ENCODE peak calls at places on chromosomes 3 and 15, in seven cellular contexts. One of them, this sample, is unnamed.
A peak's percentile ranks its signal among the peaks of the same experiment; 100 is the strongest.

GRCh38 chr3:131140891-131141290 is 114.2 kb downstream of the NEK11 start:
- DNase-seq in PC-3: no peak
- DNase-seq in thoracic aorta: no peak
- DNase-seq in naive thymus-derived CD4-positive, alpha-beta T cell: no peak
- DNase-seq in GM23248: no peak
- DNase-seq in breast epithelium: no peak
- DNase-seq in Peyer's patch: no peak
- DNase-seq in this sample: no peak

GRCh38 chr15:69798481-69799315 is 299.0 kb downstream of the TLE3 start:
- DNase-seq in thoracic aorta: no peak
- DNase-seq in GM23248: peak; percentile 38
- DNase-seq in naive thymus-derived CD4-positive, alpha-beta T cell: no peak
- DNase-seq in PC-3: peak; percentile 65
- DNase-seq in Peyer's patch: peak; percentile 23
- DNase-seq in breast epithelium: no peak
- DNase-seq in this sample: no peak

GRCh38 chr3:14523792-14524191 is 16.4 kb downstream of the GRIP2 start:
- DNase-seq in PC-3: peak; percentile 35
- DNase-seq in GM23248: peak; percentile 25
- DNase-seq in breast epithelium: no peak
- DNase-seq in thoracic aorta: no peak
- DNase-seq in Peyer's patch: no peak
- DNase-seq in naive thymus-derived CD4-positive, alpha-beta T cell: no peak
- DNase-seq in this sample: no peak

GRCh38 chr3:39272191-39272590 is 7.6 kb downstream of the CX3CR1 start:
- DNase-seq in breast epithelium: no peak
- DNase-seq in GM23248: no peak
- DNase-seq in naive thymus-derived CD4-positive, alpha-beta T cell: no peak
- DNase-seq in PC-3: no peak
- DNase-seq in Peyer's patch: no peak
- DNase-seq in thoracic aorta: no peak
- DNase-seq in this sample: no peak

GRCh38 chr15:93105510-93105909 is 16.5 kb upstream of the RGMA start:
- DNase-seq in thoracic aorta: no peak
- DNase-seq in Peyer's patch: no peak
- DNase-seq in GM23248: no peak
- DNase-seq in PC-3: no peak
- DNase-seq in naive thymus-derived CD4-positive, alpha-beta T cell: no peak
- DNase-seq in breast epithelium: no peak
- DNase-seq in this sample: no peak

GRCh38 chr3:48428863-48429415 is 947 bp downstream of the PLXNB1 start:
- DNase-seq in Peyer's patch: peak; percentile 61
- DNase-seq in thoracic aorta: no peak
- DNase-seq in breast epithelium: no peak
- DNase-seq in naive thymus-derived CD4-positive, alpha-beta T cell: no peak
- DNase-seq in GM23248: peak; percentile 64
- DNase-seq in PC-3: peak; percentile 29
- DNase-seq in this sample: no peak

GRCh38 chr3:159884661-159885402 is 103.8 kb upstream of the IL12A start:
- DNase-seq in naive thymus-derived CD4-positive, alpha-beta T cell: no peak
- DNase-seq in Peyer's patch: no peak
- DNase-seq in PC-3: peak; percentile 78
- DNase-seq in GM23248: peak; percentile 63
- DNase-seq in breast epithelium: no peak
- DNase-seq in thoracic aorta: no peak
- DNase-seq in this sample: no peak

GRCh38 chr3:193829781-193830180 is 236.8 kb downstream of the OPA1 start:
- DNase-seq in naive thymus-derived CD4-positive, alpha-beta T cell: no peak
- DNase-seq in Peyer's patch: no peak
- DNase-seq in GM23248: peak; percentile 61
- DNase-seq in PC-3: peak; percentile 95
- DNase-seq in breast epithelium: peak; percentile 94
- DNase-seq in thoracic aorta: no peak
- DNase-seq in this sample: peak; percentile 94

GRCh38 chr15:29945943-29946591 is 123.8 kb upstream of the TJP1 start:
- DNase-seq in PC-3: no peak
- DNase-seq in naive thymus-derived CD4-positive, alpha-beta T cell: no peak
- DNase-seq in GM23248: peak; percentile 89
- DNase-seq in thoracic aorta: no peak
- DNase-seq in Peyer's patch: no peak
- DNase-seq in breast epithelium: no peak
- DNase-seq in this sample: peak; percentile 99

GRCh38 chr15:87850916-87851315 is 405.6 kb downstream of the NTRK3 start:
- DNase-seq in naive thymus-derived CD4-positive, alpha-beta T cell: no peak
- DNase-seq in PC-3: no peak
- DNase-seq in thoracic aorta: no peak
- DNase-seq in breast epithelium: no peak
- DNase-seq in Peyer's patch: no peak
- DNase-seq in GM23248: no peak
- DNase-seq in this sample: no peak

GRCh38 chr15:20341901-20342605 is 199.5 kb downstream of the GOLGA6L6 start:
- DNase-seq in breast epithelium: peak; percentile 86
- DNase-seq in naive thymus-derived CD4-positive, alpha-beta T cell: no peak
- DNase-seq in PC-3: peak; percentile 2
- DNase-seq in Peyer's patch: peak; percentile 78
- DNase-seq in GM23248: no peak
- DNase-seq in thoracic aorta: no peak
- DNase-seq in this sample: no peak

GRCh38 chr3:140207541-140207940 is 272.6 kb downstream of the CLSTN2 start:
- DNase-seq in Peyer's patch: no peak
- DNase-seq in breast epithelium: no peak
- DNase-seq in thoracic aorta: no peak
- DNase-seq in naive thymus-derived CD4-positive, alpha-beta T cell: no peak
- DNase-seq in PC-3: no peak
- DNase-seq in GM23248: no peak
- DNase-seq in this sample: no peak

GRCh38 chr15:35000511-35000910 is 12.4 kb upstream of the ZNF770 start:
- DNase-seq in thoracic aorta: no peak
- DNase-seq in breast epithelium: peak; percentile 48
- DNase-seq in Peyer's patch: no peak
- DNase-seq in PC-3: peak; percentile 90
- DNase-seq in GM23248: peak; percentile 94
- DNase-seq in naive thymus-derived CD4-positive, alpha-beta T cell: no peak
- DNase-seq in this sample: peak; percentile 99

GRCh38 chr3:87694678-87695077 is 364.1 kb downstream of the CGGBP1 start:
- DNase-seq in GM23248: no peak
- DNase-seq in thoracic aorta: no peak
- DNase-seq in PC-3: peak; percentile 38
- DNase-seq in naive thymus-derived CD4-positive, alpha-beta T cell: no peak
- DNase-seq in Peyer's patch: no peak
- DNase-seq in breast epithelium: no peak
- DNase-seq in this sample: no peak

GRCh38 chr3:64270143-64270542 is 44.9 kb upstream of the PRICKLE2 start:
- DNase-seq in breast epithelium: no peak
- DNase-seq in Peyer's patch: no peak
- DNase-seq in GM23248: no peak
- DNase-seq in naive thymus-derived CD4-positive, alpha-beta T cell: no peak
- DNase-seq in PC-3: no peak
- DNase-seq in thoracic aorta: no peak
- DNase-seq in this sample: no peak

GRCh38 chr15:101811902-101812301 is at the start of gene OR4F15:
- DNase-seq in thoracic aorta: no peak
- DNase-seq in breast epithelium: no peak
- DNase-seq in GM23248: no peak
- DNase-seq in naive thymus-derived CD4-positive, alpha-beta T cell: no peak
- DNase-seq in Peyer's patch: no peak
- DNase-seq in PC-3: no peak
- DNase-seq in this sample: no peak
- H3K27ac ChIP-seq in thoracic aorta: no peak within 1 kb of the TSS
- H3K27ac ChIP-seq in breast epithelium: no peak within 1 kb of the TSS
- H3K27ac ChIP-seq in GM23248: no peak within 1 kb of the TSS
- H3K27ac ChIP-seq in naive thymus-derived CD4-positive, alpha-beta T cell: no peak within 1 kb of the TSS
- H3K27ac ChIP-seq in Peyer's patch: no peak within 1 kb of the TSS
- H3K27ac ChIP-seq in PC-3: no peak within 1 kb of the TSS
- H3K27ac ChIP-seq in this sample: no peak within 1 kb of the TSS

GRCh38 chr15:78930577-78931388 is 14.1 kb downstream of the CTSH start:
- DNase-seq in PC-3: peak; percentile 98
- DNase-seq in naive thymus-derived CD4-positive, alpha-beta T cell: no peak
- DNase-seq in GM23248: peak; percentile 98
- DNase-seq in Peyer's patch: no peak
- DNase-seq in thoracic aorta: no peak
- DNase-seq in breast epithelium: peak; percentile 92
- DNase-seq in this sample: peak; percentile 99

GRCh38 chr15:78931439-78931981 is 13.3 kb downstream of the CTSH start:
- DNase-seq in Peyer's patch: no peak
- DNase-seq in naive thymus-derived CD4-positive, alpha-beta T cell: no peak
- DNase-seq in PC-3: no peak
- DNase-seq in thoracic aorta: no peak
- DNase-seq in GM23248: no peak
- DNase-seq in breast epithelium: no peak
- DNase-seq in this sample: no peak

GRCh38 chr15:78928616-78929093 is 16.2 kb downstream of the CTSH start:
- DNase-seq in breast epithelium: no peak
- DNase-seq in GM23248: no peak
- DNase-seq in Peyer's patch: no peak
- DNase-seq in naive thymus-derived CD4-positive, alpha-beta T cell: no peak
- DNase-seq in PC-3: no peak
- DNase-seq in thoracic aorta: no peak
- DNase-seq in this sample: no peak

GRCh38 chr15:78927077-78927790 is 17.6 kb downstream of the CTSH start:
- DNase-seq in GM23248: no peak
- DNase-seq in Peyer's patch: no peak
- DNase-seq in naive thymus-derived CD4-positive, alpha-beta T cell: no peak
- DNase-seq in breast epithelium: no peak
- DNase-seq in thoracic aorta: no peak
- DNase-seq in PC-3: no peak
- DNase-seq in this sample: no peak

GRCh38 chr15:78929536-78930264 is 15.1 kb downstream of the CTSH start:
- DNase-seq in breast epithelium: peak; percentile 71
- DNase-seq in Peyer's patch: no peak
- DNase-seq in PC-3: peak; percentile 44
- DNase-seq in naive thymus-derived CD4-positive, alpha-beta T cell: no peak
- DNase-seq in GM23248: no peak
- DNase-seq in thoracic aorta: no peak
- DNase-seq in this sample: no peak
- H3K27ac ChIP-seq in breast epithelium: peak overlapping the region; percentile 83
- H3K27ac ChIP-seq in Peyer's patch: no peak overlapping the region
- H3K27ac ChIP-seq in PC-3: peak overlapping the region; percentile 36
- H3K27ac ChIP-seq in naive thymus-derived CD4-positive, alpha-beta T cell: no peak overlapping the region
- H3K27ac ChIP-seq in GM23248: no peak overlapping the region
- H3K27ac ChIP-seq in thoracic aorta: peak overlapping the region; percentile 11
- H3K27ac ChIP-seq in this sample: no peak overlapping the region

GRCh38 chr15:98413973-98414546 is 234.3 kb upstream of the IGF1R start:
- DNase-seq in GM23248: peak; percentile 27
- DNase-seq in Peyer's patch: no peak
- DNase-seq in breast epithelium: no peak
- DNase-seq in PC-3: no peak
- DNase-seq in thoracic aorta: no peak
- DNase-seq in naive thymus-derived CD4-positive, alpha-beta T cell: no peak
- DNase-seq in this sample: no peak
- H3K27ac ChIP-seq in GM23248: no peak overlapping the region
- H3K27ac ChIP-seq in Peyer's patch: peak overlapping the region; percentile 46
- H3K27ac ChIP-seq in breast epithelium: peak overlapping the region; percentile 48
- H3K27ac ChIP-seq in PC-3: no peak overlapping the region
- H3K27ac ChIP-seq in thoracic aorta: no peak overlapping the region
- H3K27ac ChIP-seq in naive thymus-derived CD4-positive, alpha-beta T cell: no peak overlapping the region
- H3K27ac ChIP-seq in this sample: no peak overlapping the region

DNA sequence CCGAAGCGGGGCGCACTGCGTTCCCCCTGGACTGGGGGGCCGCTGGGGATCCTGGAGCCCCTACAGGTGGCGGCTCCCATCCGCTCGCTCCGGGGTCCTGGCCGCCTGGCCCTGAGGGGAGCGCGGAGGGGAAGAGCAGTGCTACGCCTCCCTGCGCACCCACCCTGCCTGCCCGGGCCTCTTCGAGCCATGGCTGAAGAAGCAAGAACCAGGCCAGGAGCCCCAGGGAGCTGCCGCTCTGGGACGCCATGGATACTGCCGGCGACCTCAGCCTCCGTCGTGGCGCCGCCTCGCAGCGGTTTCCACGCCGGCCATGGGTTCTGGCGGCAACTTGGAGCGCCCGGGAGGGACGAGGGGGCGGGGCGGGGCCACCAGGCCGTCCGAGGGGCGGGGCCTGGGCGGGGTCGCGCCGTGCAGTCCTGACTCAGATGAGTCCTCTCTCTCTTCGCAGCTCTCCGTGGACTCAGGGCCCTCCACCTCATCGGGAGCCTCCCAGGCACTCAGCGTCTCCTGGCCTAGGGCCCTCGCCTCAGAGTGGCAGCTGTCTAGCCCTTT is 50.9 kb downstream of the MYL3 start:
- DNase-seq in Peyer's patch: peak; percentile 84
- DNase-seq in thoracic aorta: peak; percentile 35
- DNase-seq in GM23248: peak; percentile 73
- DNase-seq in naive thymus-derived CD4-positive, alpha-beta T cell: peak; percentile 14
- DNase-seq in PC-3: no peak
- DNase-seq in breast epithelium: peak; percentile 60
- DNase-seq in this sample: peak; percentile 37
- H3K27ac ChIP-seq in Peyer's patch: no peak overlapping the region
- H3K27ac ChIP-seq in thoracic aorta: no peak overlapping the region
- H3K27ac ChIP-seq in GM23248: no peak overlapping the region
- H3K27ac ChIP-seq in naive thymus-derived CD4-positive, alpha-beta T cell: no peak overlapping the region
- H3K27ac ChIP-seq in PC-3: no peak overlapping the region
- H3K27ac ChIP-seq in breast epithelium: peak overlapping the region; percentile 72
- H3K27ac ChIP-seq in this sample: no peak overlapping the region

GRCh38 chr3:113897373-113897777 is 50.4 kb upstream of the ZDHHC23 start:
- DNase-seq in PC-3: peak; percentile 74
- DNase-seq in Peyer's patch: no peak
- DNase-seq in naive thymus-derived CD4-positive, alpha-beta T cell: no peak
- DNase-seq in GM23248: no peak
- DNase-seq in breast epithelium: no peak
- DNase-seq in thoracic aorta: no peak
- DNase-seq in this sample: no peak
- H3K27ac ChIP-seq in PC-3: peak overlapping the region; percentile 4
- H3K27ac ChIP-seq in Peyer's patch: peak overlapping the region; percentile 30
- H3K27ac ChIP-seq in naive thymus-derived CD4-positive, alpha-beta T cell: no peak overlapping the region
- H3K27ac ChIP-seq in GM23248: no peak overlapping the region
- H3K27ac ChIP-seq in breast epithelium: peak overlapping the region; percentile 60
- H3K27ac ChIP-seq in thoracic aorta: no peak overlapping the region
- H3K27ac ChIP-seq in this sample: no peak overlapping the region

DNA sequence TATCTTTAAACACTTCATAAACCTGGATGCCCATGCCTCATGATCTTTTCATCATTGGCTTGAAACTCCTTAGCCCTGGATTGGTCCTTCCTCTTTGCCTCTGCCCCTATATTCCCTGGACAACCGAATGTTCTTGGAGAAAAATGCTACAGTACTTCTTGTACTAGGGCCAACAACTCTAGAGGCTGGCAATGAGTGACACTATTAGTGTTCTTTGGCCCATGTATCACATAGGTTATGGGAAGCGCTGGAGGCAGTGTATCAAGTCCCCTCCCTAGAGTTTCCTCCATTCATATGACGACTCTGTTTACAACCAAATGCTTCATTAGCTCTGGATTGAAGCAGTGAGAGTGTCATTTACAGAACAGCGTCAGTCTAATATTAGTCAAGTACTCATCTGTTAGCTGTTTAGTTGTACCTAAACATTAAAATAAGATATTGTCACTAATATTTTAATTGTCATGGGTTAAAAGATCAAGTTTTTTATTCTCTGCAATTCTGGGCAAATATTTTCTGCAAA is 66.4 kb upstream of the MYO5C start:
- DNase-seq in naive thymus-derived CD4-positive, alpha-beta T cell: no peak
- DNase-seq in breast epithelium: no peak
- DNase-seq in PC-3: no peak
- DNase-seq in GM23248: no peak
- DNase-seq in thoracic aorta: no peak
- DNase-seq in Peyer's patch: no peak
- DNase-seq in this sample: no peak
- H3K27ac ChIP-seq in naive thymus-derived CD4-positive, alpha-beta T cell: no peak overlapping the region
- H3K27ac ChIP-seq in breast epithelium: peak overlapping the region; percentile 49
- H3K27ac ChIP-seq in PC-3: peak overlapping the region; percentile 63
- H3K27ac ChIP-seq in GM23248: peak overlapping the region; percentile 57
- H3K27ac ChIP-seq in thoracic aorta: no peak overlapping the region
- H3K27ac ChIP-seq in Peyer's patch: no peak overlapping the region
- H3K27ac ChIP-seq in this sample: no peak overlapping the region

This sample was measured in foreskin keratinocyte.